ENCODE peak calls at places on chromosomes 16 and 17, in four cellular contexts. B is K562, I is HepG2, P is WTC11. Y is an unnamed sample.

GRCh38 chr16:46972971-46973456 is 460 bp downstream of the DNAJA2 start:
- DNase-seq in B (peak; percentile 55), I (peak; percentile 36), P (peak; percentile 56), Y (no peak)

GRCh38 chr16:82177555-82177954 is 7.5 kb upstream of the MPHOSPH6 start:
- DNase-seq in B (no peak), I (no peak), P (no peak), Y (no peak)

GRCh38 chr16:77585852-77586251 is 136.5 kb upstream of the NUDT7 start:
- DNase-seq in B (no peak), I (no peak), P (no peak), Y (peak; percentile 57)

GRCh38 chr16:23145608-23146007 is 3.6 kb downstream of the USP31 start:
- DNase-seq in B (no peak), I (no peak), P (no peak), Y (no peak)

GRCh38 chr17:68199837-68200688 is 47.8 kb upstream of the AMZ2 start:
- DNase-seq in B (no peak), I (no peak), P (no peak), Y (no peak)

GRCh38 chr16:468072-468821 is 42.8 kb downstream of the RAB11FIP3 start:
- DNase-seq in B (peak; percentile 20), I (no peak), P (no peak), Y (peak; percentile 27)

GRCh38 chr17:81869221-81870154 is 1.6 kb downstream of the ARHGDIA start:
- DNase-seq in B (peak; percentile 74), I (no peak), P (peak; percentile 72), Y (peak; percentile 69)

GRCh38 chr16:53433930-53434435 is 288 bp upstream of the RBL2 start:
- DNase-seq in B (peak; percentile 89), I (peak; percentile 76), P (no peak), Y (peak; percentile 71)

GRCh38 chr17:13346081-13346533 is 255.6 kb downstream of the HS3ST3A1 start:
- DNase-seq in B (peak; percentile 47), I (no peak), P (peak; percentile 15), Y (no peak)

GRCh38 chr17:42290577-42290976 is 2.3 kb downstream of the STAT5A start:
- DNase-seq in B (no peak), I (no peak), P (no peak), Y (no peak)

GRCh38 chr16:4994719-4995434 is 36.7 kb downstream of the SEC14L5 start:
- DNase-seq in B (no peak), I (no peak), P (no peak), Y (no peak)

GRCh38 chr16:8614435-8615029 is 7.0 kb upstream of the METTL22 start:
- DNase-seq in B (no peak), I (no peak), P (no peak), Y (no peak)

GRCh38 chr17:49920370-49920769 is 48.6 kb upstream of the DLX4 start:
- DNase-seq in B (no peak), I (peak; percentile 40), P (no peak), Y (no peak)

GRCh38 chr17:74213897-74214386 is 571 bp downstream of the TTYH2 start:
- DNase-seq in B (no peak), I (no peak), P (no peak), Y (no peak)

GRCh38 chr17:32746698-32747097 is 130.2 kb downstream of the MYO1D start:
- DNase-seq in B (no peak), I (no peak), P (no peak), Y (no peak)

GRCh38 chr16:29898135-29898534 is 1.2 kb downstream of the SEZ6L2 start:
- DNase-seq in B (no peak), I (no peak), P (peak; percentile 47), Y (no peak)

GRCh38 chr16:29899516-29900101 is at the start of gene SEZ6L2:
- DNase-seq in B (peak; percentile 76), I (peak; percentile 94), P (peak; percentile 90), Y (peak; percentile 89)

GRCh38 chr16:29900102-29900887 is at the start of gene ASPHD1:
- DNase-seq in B (peak; percentile 52), I (peak; percentile 86), P (peak; percentile 86), Y (peak; percentile 77)

GRCh38 chr16:29897333-29897732 is 2.0 kb downstream of the SEZ6L2 start:
- DNase-seq in B (no peak), I (no peak), P (no peak), Y (no peak)

DNA sequence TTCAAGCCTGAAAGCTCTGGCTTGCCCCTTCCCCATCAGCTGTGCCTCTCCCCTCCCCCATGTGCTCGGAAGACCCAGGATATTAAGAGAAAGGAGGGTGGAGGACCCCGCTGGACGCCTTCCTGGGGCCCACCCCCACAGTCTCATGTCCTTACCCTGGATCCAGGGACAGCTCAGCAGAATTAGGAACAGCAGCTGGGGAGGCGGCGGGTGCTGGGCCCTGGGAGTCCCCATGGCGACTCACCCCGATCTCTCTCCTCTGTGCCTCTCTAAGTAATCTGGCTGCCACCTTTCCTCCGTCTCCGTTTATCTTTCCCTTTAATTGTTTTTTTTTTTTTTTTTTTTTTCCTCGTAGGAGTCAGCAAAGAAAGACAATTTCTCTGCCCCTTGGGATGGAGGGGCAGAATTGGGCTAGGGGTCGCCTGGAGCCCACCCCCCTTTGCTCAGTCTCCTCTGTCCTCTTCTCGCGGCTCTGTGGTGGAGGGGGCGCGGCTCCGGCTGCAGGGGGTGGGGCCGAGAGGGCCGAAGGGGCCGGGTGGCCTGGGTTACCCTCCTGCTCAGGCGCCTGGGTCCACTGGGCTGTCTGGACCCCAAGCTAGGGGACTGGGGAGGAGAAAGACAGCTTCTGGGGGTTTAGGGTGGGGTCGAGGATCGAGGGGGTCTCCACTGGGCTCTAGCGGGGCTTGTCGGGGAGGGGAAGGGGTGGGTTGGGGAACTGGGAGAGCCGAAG is 399 bp downstream of the SEZ6L2 start:
- DNase-seq in B (no peak), I (no peak), P (peak; percentile 83), Y (peak; percentile 58)
- TF ChIP-seq HMGXB4 in B (no peak), I (no peak), P (no peak), Y (no peak)

GRCh38 chr17:75693500-75694481 is 26.7 kb downstream of the SAP30BP start:
- DNase-seq in B (no peak), I (no peak), P (peak; percentile 24), Y (peak; percentile 85)
- TF ChIP-seq CTCF in B (no peak), I (no peak), P (no peak), Y (no peak)

DNA sequence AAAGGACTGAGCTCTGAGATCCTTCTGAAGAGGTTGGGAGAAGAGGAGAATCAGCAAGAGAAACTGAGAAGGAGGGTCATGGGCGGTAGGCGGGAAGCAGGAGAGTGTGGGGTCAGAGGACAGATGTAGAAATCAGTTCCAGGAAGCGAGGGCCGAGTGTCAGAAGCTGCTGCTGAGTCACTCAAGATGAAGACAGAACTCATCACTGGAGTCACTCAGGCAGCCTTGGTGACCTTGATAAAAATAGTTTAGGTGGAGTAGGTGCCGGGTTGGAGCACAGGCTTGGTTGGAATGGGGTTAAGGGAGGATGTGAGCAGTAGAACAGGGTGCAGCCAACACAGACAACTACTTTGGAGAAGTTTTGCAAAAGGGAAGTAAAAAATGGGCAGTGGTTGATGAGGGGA is 6.1 kb upstream of the ITGAM start:
- DNase-seq in B (peak; percentile 95), I (peak; percentile 23), P (no peak), Y (peak; percentile 77)
- TF ChIP-seq HMGXB4 in B (no peak), I (no peak), P (no peak), Y (no peak)

GRCh38 chr16:76390476-76390875 is 113.3 kb downstream of the CNTNAP4 start:
- DNase-seq in B (no peak), I (no peak), P (no peak), Y (no peak)

GRCh38 chr16:76387994-76388393 is 110.8 kb downstream of the CNTNAP4 start:
- DNase-seq in B (no peak), I (no peak), P (no peak), Y (no peak)

GRCh38 chr16:76385831-76386230 is 108.6 kb downstream of the CNTNAP4 start:
- DNase-seq in B (no peak), I (no peak), P (no peak), Y (no peak)

GRCh38 chr16:76389126-76389525 is 111.9 kb downstream of the CNTNAP4 start:
- DNase-seq in B (no peak), I (no peak), P (no peak), Y (no peak)

DNA sequence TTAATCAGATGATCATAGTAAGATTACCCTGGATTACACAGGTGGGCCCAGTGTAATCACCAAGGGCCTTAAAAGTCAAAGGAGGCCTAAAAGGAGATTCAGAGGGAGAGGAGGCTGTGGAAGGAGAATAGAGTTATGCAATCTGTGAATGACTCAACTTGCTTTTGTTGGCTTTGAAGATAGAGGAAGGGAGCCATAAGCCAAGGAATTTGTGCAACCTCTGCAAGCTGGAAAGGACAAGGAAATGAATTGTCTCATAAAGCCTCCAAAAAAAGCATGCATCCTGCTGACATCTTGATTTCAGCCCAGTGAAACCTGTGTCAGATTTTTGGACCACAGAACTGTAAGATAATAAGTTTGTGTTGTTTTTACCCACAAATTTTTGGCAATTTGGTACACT is 109.6 kb downstream of the CNTNAP4 start:
- DNase-seq in B (no peak), I (no peak), P (no peak), Y (peak; percentile 13)
- TF ChIP-seq CTCF in B (no peak), I (no peak), P (no peak), Y (no peak)